ENCODE peak calls at places on chromosomes 5 and 9, in nine cellular contexts. G is K562, I is GM23338, D is A549, U is Panc1, Z is HCT116, E is GM12878, S is HepG2, R is SK-N-SH. X is an unnamed sample.

GRCh38 chr9:71384343-71384742 is 262.9 kb upstream of the TRPM3 start:
- DNase-seq in I (peak), D (no peak), S (no peak), Z (no peak), E (no peak), R (no peak), U (no peak), G (no peak), X (no peak)

GRCh38 chr5:156920042-156920860 is 42.8 kb downstream of the TIMD4 start:
- DNase-seq in D (no peak), Z (no peak), G (no peak), S (no peak), U (no peak), I (no peak), R (no peak), E (peak), X (no peak)

GRCh38 chr5:179281688-179282087 is 63.6 kb downstream of the ADAMTS2 start:
- DNase-seq in E (no peak), Z (no peak), D (no peak), U (no peak), I (no peak), S (no peak), R (no peak), G (no peak), X (no peak)

GRCh38 chr9:114777841-114778240 is 28.0 kb downstream of the TNFSF15 start:
- DNase-seq in E (no peak), U (no peak), D (no peak), R (no peak), S (no peak), G (no peak), I (no peak), Z (no peak), X (no peak)

GRCh38 chr5:1078851-1079250 is 33.0 kb downstream of the SLC12A7 start:
- DNase-seq in Z (no peak), S (no peak), D (no peak), U (no peak), G (no peak), R (no peak), E (no peak), I (no peak), X (no peak)

GRCh38 chr9:94250456-94250855 is 8.6 kb upstream of the ZNF169 start:
- DNase-seq in Z (no peak), S (no peak), R (no peak), I (no peak), G (no peak), D (no peak), E (no peak), U (no peak), X (no peak)

GRCh38 chr5:153565822-153566221 is 75.4 kb downstream of the GRIA1 start:
- DNase-seq in U (no peak), G (no peak), S (no peak), I (no peak), Z (no peak), E (no peak), R (no peak), D (no peak), X (no peak)

GRCh38 chr9:134681061-134681661 is 39.6 kb downstream of the COL5A1 start:
- DNase-seq in D (no peak), R (no peak), U (no peak), S (no peak), G (no peak), E (no peak), Z (no peak), I (no peak), X (no peak)

GRCh38 chr9:127930298-127931091 is at the start of gene PIP5KL1:
- DNase-seq in R (peak), Z (peak), I (peak), G (peak), S (peak), U (no peak), D (peak), E (no peak), X (peak)

GRCh38 chr9:99253772-99254431 is 31.8 kb downstream of the SEC61B start:
- DNase-seq in U (no peak), I (peak), R (no peak), S (no peak), G (peak), D (no peak), E (peak), Z (no peak), X (no peak)

GRCh38 chr9:127726871-127727270 is 8.2 kb downstream of the TOR2A start:
- DNase-seq in R (no peak), S (no peak), E (no peak), Z (no peak), I (no peak), U (no peak), D (no peak), G (no peak), X (no peak)

GRCh38 chr5:139670369-139671095 is 22.4 kb downstream of the CXXC5 start:
- DNase-seq in G (peak), S (peak), U (no peak), E (peak), D (peak), I (no peak), Z (no peak), R (peak), X (peak)

GRCh38 chr9:79880626-79881025 is 308.9 kb downstream of the TLE4 start:
- DNase-seq in R (no peak), U (no peak), G (no peak), I (no peak), D (no peak), S (no peak), E (no peak), Z (no peak), X (no peak)

GRCh38 chr5:343461-344401 is 22.2 kb downstream of the AHRR start:
- DNase-seq in I (peak), U (no peak), D (peak), R (peak), S (peak), E (no peak), Z (peak), G (peak), X (peak)

GRCh38 chr5:148615644-148616283 is 38.6 kb downstream of the HTR4 start:
- DNase-seq in E (no peak), R (no peak), G (no peak), Z (no peak), S (no peak), D (no peak), I (no peak), U (no peak), X (no peak)

GRCh38 chr5:40796487-40796889 is 1.7 kb downstream of the PRKAA1 start:
- DNase-seq in S (no peak), R (no peak), Z (no peak), G (no peak), E (no peak), D (no peak), U (no peak), I (no peak), X (peak)

GRCh38 chr5:53071298-53071697 is 38.3 kb downstream of the MOCS2 start:
- DNase-seq in Z (no peak), S (no peak), R (no peak), I (no peak), G (no peak), D (no peak), E (no peak), U (no peak), X (no peak)

GRCh38 chr9:81317939-81318338 is 371.4 kb downstream of the TLE1 start:
- DNase-seq in E (no peak), G (no peak), R (no peak), S (no peak), D (no peak), U (no peak), Z (no peak), I (no peak), X (no peak)

GRCh38 chr9:126151031-126151670 is 175.5 kb upstream of the MVB12B start:
- DNase-seq in E (no peak), Z (no peak), U (no peak), S (peak), R (peak), I (no peak), D (no peak), G (no peak), X (no peak)

GRCh38 chr5:159582756-159583523 is 252.7 kb upstream of the IL12B start:
- DNase-seq in I (no peak), R (no peak), Z (peak), S (no peak), G (no peak), D (peak), U (peak), E (no peak), X (no peak)

GRCh38 chr5:7471710-7472109 is 75.8 kb downstream of the ADCY2 start:
- DNase-seq in G (no peak), R (no peak), D (no peak), S (no peak), Z (no peak), U (no peak), E (no peak), I (no peak), X (no peak)

GRCh38 chr9:124813496-124814177 is 36.7 kb downstream of the OLFML2A start:
- DNase-seq in E (no peak), S (no peak), U (no peak), R (peak), Z (no peak), D (no peak), G (no peak), I (no peak), X (no peak)

GRCh38 chr9:127904888-127905728 is 5.7 kb upstream of the ST6GALNAC6 start:
- DNase-seq in R (no peak), S (no peak), I (no peak), U (no peak), E (no peak), Z (no peak), G (peak), D (no peak), X (no peak)

GRCh38 chr9:107176701-107177100 is 106.4 kb upstream of the RAD23B start:
- DNase-seq in G (no peak), I (peak), Z (no peak), U (no peak), D (no peak), E (no peak), R (peak), S (no peak), X (no peak)

GRCh38 chr5:27854243-27854852 is 816.0 kb upstream of the CDH9 start:
- DNase-seq in E (no peak), Z (no peak), G (no peak), R (no peak), I (no peak), U (no peak), S (no peak), D (no peak), X (no peak)

GRCh38 chr5:79954620-79955019 is 36.4 kb downstream of the MTX3 start:
- DNase-seq in R (no peak), E (no peak), G (no peak), S (no peak), Z (no peak), I (no peak), D (no peak), U (no peak), X (no peak)

GRCh38 chr5:120682851-120683250 is 218.8 kb downstream of the PRR16 start:
- DNase-seq in S (no peak), R (no peak), Z (no peak), U (no peak), D (no peak), E (no peak), G (no peak), I (no peak), X (no peak)

GRCh38 chr9:21392270-21392669 is 7.1 kb upstream of the IFNA2 start:
- DNase-seq in D (peak), E (no peak), Z (peak), G (no peak), R (peak), U (no peak), I (peak), S (peak), X (no peak)

GRCh38 chr5:160835376-160835775 is 16.6 kb downstream of the ATP10B start:
- DNase-seq in G (no peak), Z (no peak), I (no peak), U (no peak), E (no peak), D (no peak), S (no peak), R (no peak), X (no peak)

GRCh38 chr5:154111214-154111613 is 72.4 kb downstream of the MFAP3 start:
- DNase-seq in S (no peak), G (no peak), U (no peak), E (no peak), Z (no peak), I (no peak), D (no peak), R (no peak), X (no peak)

GRCh38 chr5:54135042-54135441 is 175.3 kb downstream of the ARL15 start:
- DNase-seq in G (no peak), U (no peak), Z (no peak), R (no peak), E (no peak), I (no peak), S (no peak), D (no peak), X (no peak)

GRCh38 chr9:113355197-113355596 is 5.9 kb downstream of the BSPRY start:
- DNase-seq in Z (no peak), E (no peak), R (no peak), D (no peak), I (peak), U (no peak), S (peak), G (peak), X (no peak)

GRCh38 chr5:141850183-141850768 is 27.9 kb downstream of the PCDH1 start:
- DNase-seq in E (no peak), S (no peak), R (peak), Z (no peak), U (no peak), D (peak), I (no peak), G (peak), X (no peak)

GRCh38 chr5:3509290-3509689 is 86.3 kb upstream of the IRX1 start:
- DNase-seq in G (peak), S (peak), I (no peak), D (no peak), E (no peak), U (no peak), Z (no peak), R (peak), X (no peak)

GRCh38 chr9:68555416-68555815 is 14.7 kb upstream of the TMEM252 start:
- DNase-seq in U (no peak), D (no peak), I (no peak), Z (no peak), G (no peak), R (no peak), S (no peak), E (no peak), X (no peak)

GRCh38 chr9:137705443-137705863 is 86.6 kb downstream of the EHMT1 start:
- DNase-seq in E (peak), U (no peak), S (no peak), G (no peak), R (no peak), Z (no peak), D (no peak), I (no peak), X (no peak)

GRCh38 chr5:2352101-2352861 is 399.2 kb downstream of the IRX2 start:
- DNase-seq in E (no peak), R (no peak), I (no peak), D (no peak), G (no peak), U (no peak), S (peak), Z (no peak), X (no peak)

GRCh38 chr5:2353871-2354440 is 397.5 kb downstream of the IRX2 start:
- DNase-seq in R (no peak), E (no peak), U (no peak), D (no peak), I (no peak), Z (no peak), G (no peak), S (no peak), X (no peak)

GRCh38 chr5:2357309-2357708 is 394.2 kb downstream of the IRX2 start:
- DNase-seq in Z (no peak), I (no peak), S (no peak), U (no peak), R (no peak), E (no peak), D (no peak), G (no peak), X (no peak)

GRCh38 chr5:2355859-2356258 is 395.6 kb downstream of the IRX2 start:
- DNase-seq in S (no peak), U (no peak), I (no peak), D (no peak), R (no peak), Z (no peak), E (no peak), G (no peak), X (no peak)

DNA sequence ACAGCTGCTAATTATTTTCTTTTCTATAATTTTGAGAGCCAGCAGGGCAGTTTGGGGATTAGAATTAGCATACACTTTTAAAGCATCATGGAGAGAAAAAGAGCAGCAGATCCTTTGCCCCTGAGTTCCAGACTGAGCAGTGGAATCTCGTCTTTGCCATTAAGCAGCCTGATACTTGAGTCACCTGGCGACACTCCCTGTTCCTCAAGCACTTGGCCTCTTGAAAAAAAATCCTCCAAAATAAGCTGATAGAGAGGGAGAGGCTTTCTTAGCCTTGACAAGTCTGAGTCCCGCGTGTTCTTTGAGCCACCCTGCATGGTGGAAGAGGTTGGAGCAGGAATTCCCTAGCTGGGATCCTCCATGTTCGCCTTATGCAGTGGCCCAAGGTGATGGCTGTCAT is 398.3 kb downstream of the IRX2 start:
- DNase-seq in D (no peak), G (no peak), I (no peak), R (no peak), S (no peak), E (no peak), Z (no peak), U (no peak), X (no peak)
- TF ChIP-seq REST in D (no peak), G (no peak), I (no peak), R (no peak), S (no peak), E (no peak), Z (no peak), U (no peak), X (no peak)

GRCh38 chr5:127969651-127970050 is 113.9 kb upstream of the SLC12A2 start:
- DNase-seq in G (no peak), E (no peak), Z (no peak), I (no peak), D (no peak), R (no peak), U (no peak), S (no peak), X (no peak)

GRCh38 chr5:127970081-127970480 is 113.5 kb upstream of the SLC12A2 start:
- DNase-seq in R (no peak), U (no peak), E (no peak), D (no peak), G (no peak), I (no peak), Z (no peak), S (no peak), X (no peak)

GRCh38 chr5:127968998-127969397 is 114.6 kb upstream of the SLC12A2 start:
- DNase-seq in E (no peak), U (no peak), Z (no peak), G (no peak), S (no peak), I (no peak), R (no peak), D (no peak), X (no peak)

GRCh38 chr5:127967323-127967982 is 116.1 kb upstream of the SLC12A2 start:
- DNase-seq in R (no peak), D (no peak), U (no peak), G (no peak), Z (no peak), E (no peak), S (no peak), I (no peak), X (no peak)

DNA sequence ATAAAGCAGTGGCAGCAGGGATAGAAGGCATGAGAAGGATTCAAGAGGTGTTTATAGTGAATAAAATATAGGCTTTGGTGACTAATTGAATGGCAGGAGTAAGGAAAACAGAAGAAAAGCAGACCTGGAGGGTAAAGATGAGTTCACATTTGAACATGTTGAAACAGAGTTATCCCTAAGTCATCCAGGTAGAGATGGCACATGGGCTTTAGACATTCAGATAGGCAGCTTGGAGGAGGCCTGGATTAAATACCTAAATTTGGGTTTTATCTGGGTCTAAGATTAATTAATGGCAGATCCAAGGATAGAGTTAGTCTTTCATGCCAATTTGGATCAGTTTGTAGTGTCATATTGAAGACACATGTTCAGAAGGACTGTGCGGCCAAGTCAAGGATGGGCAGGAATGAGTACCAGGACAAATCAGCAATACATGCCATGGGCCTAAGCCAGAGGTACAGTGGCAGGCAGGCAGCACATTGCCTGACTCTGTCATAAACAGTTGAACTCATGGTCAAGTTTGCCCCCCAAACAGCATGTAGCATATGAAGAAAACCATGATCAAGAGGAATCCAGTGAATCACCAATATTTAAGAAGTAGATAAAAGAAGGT is 115.5 kb upstream of the SLC12A2 start:
- DNase-seq in G (no peak), S (no peak), I (no peak), D (no peak), Z (no peak), U (no peak), R (no peak), E (no peak), X (no peak)
- TF ChIP-seq REST in G (no peak), S (no peak), I (no peak), D (no peak), Z (no peak), U (no peak), R (no peak), E (no peak), X (no peak)

DNA sequence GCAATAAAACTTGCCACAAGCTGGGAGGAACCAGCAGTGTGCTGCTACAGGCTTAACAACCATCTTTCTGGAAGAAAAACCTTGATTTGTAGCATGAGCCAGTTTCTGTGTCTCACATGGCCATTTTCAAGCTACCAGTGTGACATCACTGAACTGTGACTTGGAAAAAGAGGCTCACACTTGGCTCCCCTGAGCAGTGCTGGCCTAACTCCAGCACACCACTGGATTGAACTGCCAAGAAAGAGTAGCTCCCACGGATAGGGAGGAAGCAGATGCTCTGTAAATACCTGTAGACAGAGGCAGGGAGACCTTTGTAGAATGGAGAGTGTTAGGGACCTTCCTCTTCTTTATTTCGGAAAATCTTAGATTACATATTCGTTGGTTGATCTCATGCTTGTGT is 197.9 kb downstream of the SH3GL2 start:
- DNase-seq in I (no peak), S (no peak), D (no peak), G (no peak), E (no peak), Z (no peak), U (no peak), R (no peak), X (no peak)
- TF ChIP-seq REST in I (no peak), S (no peak), D (no peak), G (no peak), E (no peak), Z (no peak), U (no peak), R (no peak), X (no peak)

GRCh38 chr9:110105107-110105506 is 102.9 kb downstream of the C9orf152 start:
- DNase-seq in E (no peak), R (no peak), G (no peak), D (no peak), I (no peak), S (no peak), Z (no peak), U (no peak), X (no peak)

GRCh38 chr9:110104201-110104845 is 103.6 kb downstream of the C9orf152 start:
- DNase-seq in I (peak), S (no peak), Z (no peak), E (no peak), U (no peak), R (no peak), D (no peak), G (no peak), X (no peak)

GRCh38 chr9:110103257-110103656 is 104.7 kb downstream of the C9orf152 start:
- DNase-seq in G (no peak), U (no peak), Z (no peak), S (no peak), I (no peak), R (no peak), D (no peak), E (no peak), X (no peak)

GRCh38 chr9:110109331-110110110 is 98.4 kb downstream of the C9orf152 start:
- DNase-seq in I (peak), D (no peak), G (no peak), U (no peak), Z (no peak), S (no peak), R (no peak), E (no peak), X (no peak)

DNA sequence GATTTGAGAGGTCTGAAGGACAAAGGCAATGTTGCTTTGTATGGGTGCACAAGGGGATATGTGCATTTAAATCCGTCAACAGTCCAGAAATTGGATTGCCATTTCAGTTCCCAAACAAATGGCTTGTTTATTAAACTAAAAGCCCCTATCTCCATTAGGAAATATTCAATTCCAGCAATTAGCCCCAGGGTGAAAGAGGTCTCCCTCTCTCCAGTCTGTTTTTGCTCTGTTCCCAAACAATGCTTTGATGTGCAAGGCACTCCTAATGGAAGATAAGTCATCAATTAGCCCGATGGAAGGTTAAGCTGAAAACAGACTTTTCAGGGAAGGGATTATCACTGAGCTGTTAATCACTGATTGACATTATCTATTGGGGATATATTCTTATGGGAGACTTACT is 101.3 kb downstream of the C9orf152 start:
- DNase-seq in S (no peak), U (no peak), E (no peak), G (no peak), I (no peak), R (peak), Z (no peak), D (no peak), X (no peak)
- TF ChIP-seq REST in S (no peak), U (no peak), E (no peak), G (no peak), I (no peak), R (no peak), Z (no peak), D (no peak), X (no peak)